ENCODE peak calls at places on chromosomes 12 and 14, in eight cellular contexts. One of them, this sample, is unnamed.

GRCh38 chr14:76007852-76008251 is 22.3 kb downstream of the IFT43 start:
- DNase-seq in T-cell: no peak
- DNase-seq in HS-5: no peak
- DNase-seq in T-helper 9 cell: no peak
- DNase-seq in SW 1271: no peak
- DNase-seq in naive thymus-derived CD4-positive, alpha-beta T cell: no peak
- DNase-seq in stimulated activated naive CD8-positive, alpha-beta T cell treated with anti-CD3 and anti-CD28 coated beads, Interleukin-15, amount 100 ng/mL, for 72 hours: no peak
- DNase-seq in ureter: no peak
- DNase-seq in this sample: no peak

GRCh38 chr12:2825133-2825532 is 9.7 kb downstream of the NRIP2 start:
- DNase-seq in T-cell: no peak
- DNase-seq in HS-5: no peak
- DNase-seq in T-helper 9 cell: no peak
- DNase-seq in SW 1271: no peak
- DNase-seq in naive thymus-derived CD4-positive, alpha-beta T cell: no peak
- DNase-seq in stimulated activated naive CD8-positive, alpha-beta T cell treated with anti-CD3 and anti-CD28 coated beads, Interleukin-15, amount 100 ng/mL, for 72 hours: no peak
- DNase-seq in ureter: no peak
- DNase-seq in this sample: no peak

GRCh38 chr12:18696971-18697602 is 40.7 kb downstream of the PLCZ1 start:
- DNase-seq in T-cell: no peak
- DNase-seq in HS-5: no peak
- DNase-seq in T-helper 9 cell: no peak
- DNase-seq in SW 1271: no peak
- DNase-seq in naive thymus-derived CD4-positive, alpha-beta T cell: no peak
- DNase-seq in stimulated activated naive CD8-positive, alpha-beta T cell treated with anti-CD3 and anti-CD28 coated beads, Interleukin-15, amount 100 ng/mL, for 72 hours: no peak
- DNase-seq in ureter: no peak
- DNase-seq in this sample: peak

GRCh38 chr12:80142640-80143039 is 43.3 kb downstream of the OTOGL start:
- DNase-seq in T-cell: no peak
- DNase-seq in HS-5: no peak
- DNase-seq in T-helper 9 cell: no peak
- DNase-seq in SW 1271: no peak
- DNase-seq in naive thymus-derived CD4-positive, alpha-beta T cell: no peak
- DNase-seq in stimulated activated naive CD8-positive, alpha-beta T cell treated with anti-CD3 and anti-CD28 coated beads, Interleukin-15, amount 100 ng/mL, for 72 hours: no peak
- DNase-seq in ureter: no peak
- DNase-seq in this sample: no peak

GRCh38 chr14:96243785-96244184 is 12.2 kb upstream of the BDKRB1 start:
- DNase-seq in T-cell: no peak
- DNase-seq in HS-5: no peak
- DNase-seq in T-helper 9 cell: no peak
- DNase-seq in SW 1271: no peak
- DNase-seq in naive thymus-derived CD4-positive, alpha-beta T cell: no peak
- DNase-seq in stimulated activated naive CD8-positive, alpha-beta T cell treated with anti-CD3 and anti-CD28 coated beads, Interleukin-15, amount 100 ng/mL, for 72 hours: no peak
- DNase-seq in ureter: no peak
- DNase-seq in this sample: no peak

GRCh38 chr12:62305778-62306177 is 45.6 kb downstream of the USP15 start:
- DNase-seq in T-cell: no peak
- DNase-seq in HS-5: no peak
- DNase-seq in T-helper 9 cell: no peak
- DNase-seq in SW 1271: no peak
- DNase-seq in naive thymus-derived CD4-positive, alpha-beta T cell: no peak
- DNase-seq in stimulated activated naive CD8-positive, alpha-beta T cell treated with anti-CD3 and anti-CD28 coated beads, Interleukin-15, amount 100 ng/mL, for 72 hours: no peak
- DNase-seq in ureter: no peak
- DNase-seq in this sample: no peak

GRCh38 chr14:63423889-63424288 is 105.2 kb upstream of the GPHB5 start:
- DNase-seq in T-cell: no peak
- DNase-seq in HS-5: no peak
- DNase-seq in T-helper 9 cell: no peak
- DNase-seq in SW 1271: no peak
- DNase-seq in naive thymus-derived CD4-positive, alpha-beta T cell: no peak
- DNase-seq in stimulated activated naive CD8-positive, alpha-beta T cell treated with anti-CD3 and anti-CD28 coated beads, Interleukin-15, amount 100 ng/mL, for 72 hours: no peak
- DNase-seq in ureter: no peak
- DNase-seq in this sample: no peak

GRCh38 chr12:53676715-53677611 is 1.1 kb upstream of the ATP5MC2 start:
- DNase-seq in T-cell: no peak
- DNase-seq in HS-5: no peak
- DNase-seq in T-helper 9 cell: no peak
- DNase-seq in SW 1271: no peak
- DNase-seq in naive thymus-derived CD4-positive, alpha-beta T cell: no peak
- DNase-seq in stimulated activated naive CD8-positive, alpha-beta T cell treated with anti-CD3 and anti-CD28 coated beads, Interleukin-15, amount 100 ng/mL, for 72 hours: peak
- DNase-seq in ureter: no peak
- DNase-seq in this sample: no peak

GRCh38 chr12:56299853-56300643 is at the start of gene CS:
- DNase-seq in T-cell: peak
- DNase-seq in HS-5: peak
- DNase-seq in T-helper 9 cell: peak
- DNase-seq in SW 1271: peak
- DNase-seq in naive thymus-derived CD4-positive, alpha-beta T cell: peak
- DNase-seq in stimulated activated naive CD8-positive, alpha-beta T cell treated with anti-CD3 and anti-CD28 coated beads, Interleukin-15, amount 100 ng/mL, for 72 hours: peak
- DNase-seq in ureter: peak
- DNase-seq in this sample: peak

GRCh38 chr12:79662046-79662811 is 28.5 kb downstream of the PAWR start:
- DNase-seq in T-cell: no peak
- DNase-seq in HS-5: no peak
- DNase-seq in T-helper 9 cell: no peak
- DNase-seq in SW 1271: no peak
- DNase-seq in naive thymus-derived CD4-positive, alpha-beta T cell: no peak
- DNase-seq in stimulated activated naive CD8-positive, alpha-beta T cell treated with anti-CD3 and anti-CD28 coated beads, Interleukin-15, amount 100 ng/mL, for 72 hours: no peak
- DNase-seq in ureter: no peak
- DNase-seq in this sample: no peak

GRCh38 chr12:1919763-1920162 is 1.3 kb upstream of the CACNA2D4 start:
- DNase-seq in T-cell: no peak
- DNase-seq in HS-5: no peak
- DNase-seq in T-helper 9 cell: no peak
- DNase-seq in SW 1271: no peak
- DNase-seq in naive thymus-derived CD4-positive, alpha-beta T cell: no peak
- DNase-seq in stimulated activated naive CD8-positive, alpha-beta T cell treated with anti-CD3 and anti-CD28 coated beads, Interleukin-15, amount 100 ng/mL, for 72 hours: no peak
- DNase-seq in ureter: no peak
- DNase-seq in this sample: no peak

GRCh38 chr14:58315606-58316005 is 17.3 kb downstream of the ARID4A start:
- DNase-seq in T-cell: no peak
- DNase-seq in HS-5: no peak
- DNase-seq in T-helper 9 cell: no peak
- DNase-seq in SW 1271: no peak
- DNase-seq in naive thymus-derived CD4-positive, alpha-beta T cell: no peak
- DNase-seq in stimulated activated naive CD8-positive, alpha-beta T cell treated with anti-CD3 and anti-CD28 coated beads, Interleukin-15, amount 100 ng/mL, for 72 hours: no peak
- DNase-seq in ureter: no peak
- DNase-seq in this sample: no peak

GRCh38 chr14:32596390-32596789 is 267.3 kb downstream of the AKAP6 start:
- DNase-seq in T-cell: no peak
- DNase-seq in HS-5: no peak
- DNase-seq in T-helper 9 cell: no peak
- DNase-seq in SW 1271: no peak
- DNase-seq in naive thymus-derived CD4-positive, alpha-beta T cell: no peak
- DNase-seq in stimulated activated naive CD8-positive, alpha-beta T cell treated with anti-CD3 and anti-CD28 coated beads, Interleukin-15, amount 100 ng/mL, for 72 hours: no peak
- DNase-seq in ureter: no peak
- DNase-seq in this sample: no peak

GRCh38 chr12:112325157-112325556 is 57.1 kb downstream of the HECTD4 start:
- DNase-seq in T-cell: no peak
- DNase-seq in HS-5: no peak
- DNase-seq in T-helper 9 cell: no peak
- DNase-seq in SW 1271: no peak
- DNase-seq in naive thymus-derived CD4-positive, alpha-beta T cell: no peak
- DNase-seq in stimulated activated naive CD8-positive, alpha-beta T cell treated with anti-CD3 and anti-CD28 coated beads, Interleukin-15, amount 100 ng/mL, for 72 hours: no peak
- DNase-seq in ureter: no peak
- DNase-seq in this sample: no peak

GRCh38 chr14:105863296-105864108 is 337.1 kb downstream of the TMEM121 start:
- DNase-seq in T-cell: no peak
- DNase-seq in HS-5: no peak
- DNase-seq in T-helper 9 cell: no peak
- DNase-seq in SW 1271: no peak
- DNase-seq in naive thymus-derived CD4-positive, alpha-beta T cell: no peak
- DNase-seq in stimulated activated naive CD8-positive, alpha-beta T cell treated with anti-CD3 and anti-CD28 coated beads, Interleukin-15, amount 100 ng/mL, for 72 hours: no peak
- DNase-seq in ureter: peak
- DNase-seq in this sample: no peak

GRCh38 chr12:65004270-65004669 is 116.8 kb downstream of the WIF1 start:
- DNase-seq in T-cell: no peak
- DNase-seq in HS-5: peak
- DNase-seq in T-helper 9 cell: no peak
- DNase-seq in SW 1271: no peak
- DNase-seq in naive thymus-derived CD4-positive, alpha-beta T cell: no peak
- DNase-seq in stimulated activated naive CD8-positive, alpha-beta T cell treated with anti-CD3 and anti-CD28 coated beads, Interleukin-15, amount 100 ng/mL, for 72 hours: no peak
- DNase-seq in ureter: no peak
- DNase-seq in this sample: no peak

GRCh38 chr12:28583771-28584261 is 393.6 kb downstream of the CCDC91 start:
- DNase-seq in T-cell: no peak
- DNase-seq in HS-5: no peak
- DNase-seq in T-helper 9 cell: no peak
- DNase-seq in SW 1271: no peak
- DNase-seq in naive thymus-derived CD4-positive, alpha-beta T cell: no peak
- DNase-seq in stimulated activated naive CD8-positive, alpha-beta T cell treated with anti-CD3 and anti-CD28 coated beads, Interleukin-15, amount 100 ng/mL, for 72 hours: no peak
- DNase-seq in ureter: no peak
- DNase-seq in this sample: peak

GRCh38 chr14:101018561-101019290 is 115.2 kb upstream of the RTL1 start:
- DNase-seq in T-cell: no peak
- DNase-seq in HS-5: no peak
- DNase-seq in T-helper 9 cell: no peak
- DNase-seq in SW 1271: no peak
- DNase-seq in naive thymus-derived CD4-positive, alpha-beta T cell: no peak
- DNase-seq in stimulated activated naive CD8-positive, alpha-beta T cell treated with anti-CD3 and anti-CD28 coated beads, Interleukin-15, amount 100 ng/mL, for 72 hours: no peak
- DNase-seq in ureter: peak
- DNase-seq in this sample: no peak

GRCh38 chr12:47730341-47730744 is 5.1 kb upstream of the ENDOU start:
- DNase-seq in T-cell: no peak
- DNase-seq in HS-5: no peak
- DNase-seq in T-helper 9 cell: no peak
- DNase-seq in SW 1271: no peak
- DNase-seq in naive thymus-derived CD4-positive, alpha-beta T cell: no peak
- DNase-seq in stimulated activated naive CD8-positive, alpha-beta T cell treated with anti-CD3 and anti-CD28 coated beads, Interleukin-15, amount 100 ng/mL, for 72 hours: no peak
- DNase-seq in ureter: no peak
- DNase-seq in this sample: no peak

GRCh38 chr12:43776498-43776897 is 17.7 kb downstream of the IRAK4 start:
- DNase-seq in T-cell: no peak
- DNase-seq in HS-5: no peak
- DNase-seq in T-helper 9 cell: no peak
- DNase-seq in SW 1271: peak
- DNase-seq in naive thymus-derived CD4-positive, alpha-beta T cell: peak
- DNase-seq in stimulated activated naive CD8-positive, alpha-beta T cell treated with anti-CD3 and anti-CD28 coated beads, Interleukin-15, amount 100 ng/mL, for 72 hours: no peak
- DNase-seq in ureter: no peak
- DNase-seq in this sample: no peak

GRCh38 chr12:44697489-44697888 is 178.6 kb downstream of the NELL2 start:
- DNase-seq in T-cell: no peak
- DNase-seq in HS-5: no peak
- DNase-seq in T-helper 9 cell: no peak
- DNase-seq in SW 1271: no peak
- DNase-seq in naive thymus-derived CD4-positive, alpha-beta T cell: no peak
- DNase-seq in stimulated activated naive CD8-positive, alpha-beta T cell treated with anti-CD3 and anti-CD28 coated beads, Interleukin-15, amount 100 ng/mL, for 72 hours: no peak
- DNase-seq in ureter: no peak
- DNase-seq in this sample: no peak

GRCh38 chr12:94263011-94263786 is 114.8 kb downstream of the PLXNC1 start:
- DNase-seq in T-cell: peak
- DNase-seq in HS-5: no peak
- DNase-seq in T-helper 9 cell: peak
- DNase-seq in SW 1271: no peak
- DNase-seq in naive thymus-derived CD4-positive, alpha-beta T cell: peak
- DNase-seq in stimulated activated naive CD8-positive, alpha-beta T cell treated with anti-CD3 and anti-CD28 coated beads, Interleukin-15, amount 100 ng/mL, for 72 hours: peak
- DNase-seq in ureter: no peak
- DNase-seq in this sample: no peak